ENCODE peak calls at places on chromosomes 13 and 19, in ten cellular contexts. Z, R, D, A, B, Y, S, F, Q and C are unnamed samples.
A peak's percentile ranks its signal among the peaks of the same experiment; 100 is the strongest.

GRCh38 chr13:100694722-100695644 is 20.4 kb upstream of the TMTC4 start:
- DNase-seq in Z (no peak), R (no peak), D (peak; percentile 62), A (peak; percentile 80), B (no peak), Y (no peak), S (no peak), F (no peak), Q (peak; percentile 67), C (no peak)

GRCh38 chr13:90717451-90717936 is 630.0 kb upstream of the MIR17HG start:
- DNase-seq in Z (no peak), R (no peak), D (no peak), A (peak; percentile 86), B (no peak), Y (no peak), S (no peak), F (no peak), Q (no peak), C (peak; percentile 15)

GRCh38 chr19:53549354-53549753 is 11.4 kb downstream of the ZNF331 start:
- DNase-seq in Z (no peak), R (no peak), D (no peak), A (peak; percentile 39), B (no peak), Y (no peak), S (no peak), F (no peak), Q (no peak), C (peak; percentile 35)

GRCh38 chr13:113928701-113929627 is 44.9 kb downstream of the C13orf46 start:
- DNase-seq in Z (peak; percentile 82), R (no peak), D (peak; percentile 94), A (peak; percentile 73), B (peak; percentile 93), Y (peak; percentile 79), S (no peak), F (peak; percentile 80), Q (no peak), C (peak; percentile 82)

GRCh38 chr13:84366484-84366883 is 484.2 kb upstream of the SLITRK1 start:
- DNase-seq in Z (no peak), R (no peak), D (no peak), A (peak; percentile 9), B (no peak), Y (no peak), S (no peak), F (no peak), Q (no peak), C (no peak)

GRCh38 chr19:18542936-18543813 is at the start of gene FKBP8:
- DNase-seq in Z (peak; percentile 69), R (peak; percentile 91), D (peak; percentile 99), A (peak; percentile 85), B (peak; percentile 91), Y (peak; percentile 93), S (peak; percentile 92), F (peak; percentile 70), Q (peak; percentile 95), C (peak; percentile 72)

GRCh38 chr13:111253334-111253872 is 67.0 kb upstream of the TEX29 start:
- DNase-seq in Z (no peak), R (no peak), D (no peak), A (no peak), B (no peak), Y (no peak), S (peak; percentile 15), F (no peak), Q (no peak), C (no peak)

GRCh38 chr13:92463134-92463533 is 763.5 kb upstream of the GPC6 start:
- DNase-seq in Z (no peak), R (no peak), D (no peak), A (no peak), B (no peak), Y (no peak), S (no peak), F (no peak), Q (no peak), C (no peak)

GRCh38 chr13:64684685-64685431 is 2545.3 kb downstream of the PCDH9 start:
- DNase-seq in Z (no peak), R (no peak), D (no peak), A (peak; percentile 67), B (no peak), Y (no peak), S (no peak), F (no peak), Q (no peak), C (no peak)

GRCh38 chr19:16361254-16361653 is 36.6 kb downstream of the KLF2 start:
- DNase-seq in Z (no peak), R (no peak), D (no peak), A (no peak), B (no peak), Y (no peak), S (no peak), F (no peak), Q (no peak), C (no peak)

GRCh38 chr19:18044825-18045304 is 36.9 kb downstream of the ARRDC2 start:
- DNase-seq in Z (no peak), R (peak; percentile 69), D (peak; percentile 93), A (peak; percentile 65), B (peak; percentile 58), Y (peak; percentile 73), S (peak; percentile 63), F (peak; percentile 53), Q (peak; percentile 23), C (no peak)

GRCh38 chr13:108195146-108195545 is 20.2 kb downstream of the LIG4 start:
- DNase-seq in Z (no peak), R (no peak), D (no peak), A (no peak), B (no peak), Y (no peak), S (no peak), F (no peak), Q (no peak), C (no peak)

GRCh38 chr13:45392811-45393210 is 25.4 kb downstream of the SLC25A30 start:
- DNase-seq in Z (no peak), R (no peak), D (no peak), A (no peak), B (no peak), Y (no peak), S (no peak), F (no peak), Q (no peak), C (no peak)

GRCh38 chr19:16067205-16067938 is 8.9 kb upstream of the TPM4 start:
- DNase-seq in Z (peak; percentile 84), R (no peak), D (peak; percentile 94), A (peak; percentile 88), B (no peak), Y (peak; percentile 87), S (peak; percentile 71), F (peak; percentile 67), Q (no peak), C (peak; percentile 84)

GRCh38 chr19:31296741-31297390 is 52.4 kb downstream of the TSHZ3 start:
- DNase-seq in Z (no peak), R (no peak), D (no peak), A (no peak), B (no peak), Y (no peak), S (no peak), F (no peak), Q (peak; percentile 4), C (no peak)
- TF ChIP-seq CTCF in Z (no peak), R (no peak), D (no peak), A (no peak), B (no peak), Y (no peak), S (no peak), F (no peak), Q (no peak), C (no peak)

GRCh38 chr13:48748681-48749080 is 95.0 kb downstream of the CYSLTR2 start:
- DNase-seq in Z (no peak), R (no peak), D (no peak), A (no peak), B (no peak), Y (no peak), S (no peak), F (no peak), Q (no peak), C (no peak)

GRCh38 chr13:48749144-48749543 is 95.4 kb downstream of the CYSLTR2 start:
- DNase-seq in Z (no peak), R (no peak), D (no peak), A (peak; percentile 71), B (no peak), Y (no peak), S (no peak), F (no peak), Q (no peak), C (no peak)

GRCh38 chr13:48746816-48747215 is 93.1 kb downstream of the CYSLTR2 start:
- DNase-seq in Z (no peak), R (no peak), D (no peak), A (no peak), B (no peak), Y (no peak), S (no peak), F (no peak), Q (no peak), C (no peak)

GRCh38 chr13:48749699-48750473 is 96.2 kb downstream of the CYSLTR2 start:
- DNase-seq in Z (peak; percentile 75), R (peak; percentile 10), D (peak; percentile 96), A (peak; percentile 98), B (peak; percentile 83), Y (no peak), S (peak; percentile 70), F (peak; percentile 39), Q (peak; percentile 63), C (peak; percentile 69)

GRCh38 chr13:48750588-48751383 is 97.1 kb downstream of the CYSLTR2 start:
- DNase-seq in Z (no peak), R (no peak), D (no peak), A (peak; percentile 47), B (peak; percentile 42), Y (no peak), S (no peak), F (no peak), Q (no peak), C (no peak)
- TF ChIP-seq CTCF in Z (peak; percentile 46), R (no peak), D (no peak), A (no peak), B (peak; percentile 9), Y (no peak), S (no peak), F (no peak), Q (no peak), C (peak; percentile 35)

GRCh38 chr13:62019858-62020257 is 604.2 kb upstream of the PCDH20 start:
- DNase-seq in Z (no peak), R (no peak), D (no peak), A (no peak), B (no peak), Y (no peak), S (no peak), F (no peak), Q (no peak), C (no peak)

DNA sequence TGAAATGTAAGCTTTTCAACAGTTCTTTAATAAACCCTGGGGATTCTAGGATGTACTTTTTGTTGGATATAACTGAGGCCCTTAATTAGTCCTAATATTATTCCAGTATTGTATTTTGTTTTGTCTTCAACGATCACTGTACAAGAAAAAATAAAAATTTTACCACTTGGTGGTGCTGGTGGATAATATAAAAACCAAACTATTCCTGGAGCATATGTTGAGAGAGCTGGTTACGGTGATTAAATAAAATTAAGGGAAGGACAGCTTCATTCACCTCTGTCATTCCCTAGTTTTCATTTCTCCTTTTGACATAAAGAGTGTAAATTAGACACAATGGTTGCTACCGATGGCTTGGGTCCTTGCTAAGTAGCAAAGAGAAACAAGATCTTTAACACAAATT is 598.6 kb upstream of the PCDH20 start:
- DNase-seq in Z (no peak), R (no peak), D (no peak), A (peak; percentile 52), B (no peak), Y (no peak), S (no peak), F (no peak), Q (no peak), C (no peak)
- TF ChIP-seq CTCF in Z (no peak), R (no peak), D (no peak), A (peak; percentile 6), B (no peak), Y (no peak), S (no peak), F (no peak), Q (no peak), C (no peak)

GRCh38 chr19:10230155-10230903 is 802 bp downstream of the S1PR2 start:
- DNase-seq in Z (no peak), R (peak; percentile 49), D (peak; percentile 92), A (no peak), B (peak; percentile 41), Y (no peak), S (peak; percentile 48), F (no peak), Q (peak; percentile 69), C (no peak)
- TF ChIP-seq CTCF in Z (no peak), R (no peak), D (no peak), A (no peak), B (no peak), Y (no peak), S (no peak), F (no peak), Q (no peak), C (peak; percentile 7)